ENCODE peak calls at places on chromosomes 13 and 19, in nine cellular contexts. T is fibroblast of mammary gland; U is coronary artery; O is stimulated activated CD4-positive, alpha-beta T cell treated with anti-CD3 and anti-CD28 coated beads, Interleukin-2, amount 100 ng/mL, for 48 hours; R is GM13976; A is fibroblast of the aortic adventitia; G is nephron progenitor cell; B is kidney; H is activated naive CD8-positive, alpha-beta T cell treated with anti-CD3 and anti-CD28 coated beads for 36 hours. W is an unnamed sample.

GRCh38 chr13:36806102-36806501 is 12.9 kb upstream of the RFXAP start:
- DNase-seq in A (no peak), U (no peak), G (no peak), O (no peak), R (no peak), T (no peak), H (no peak), B (no peak), W (no peak)

GRCh38 chr19:4913996-4914735 is 4.9 kb downstream of the UHRF1 start:
- DNase-seq in A (no peak), B (no peak), H (peak; percentile 43), U (no peak), O (no peak), R (no peak), T (no peak), G (no peak), W (no peak)

GRCh38 chr13:44685641-44686040 is 109.5 kb upstream of the TSC22D1 start:
- DNase-seq in H (no peak), B (no peak), A (no peak), T (peak; percentile 24), O (no peak), G (no peak), R (no peak), U (no peak), W (no peak)

GRCh38 chr19:42081584-42082258 is 5.8 kb downstream of the ZNF574 start:
- DNase-seq in O (no peak), U (no peak), T (peak; percentile 66), A (peak; percentile 56), G (no peak), R (peak; percentile 52), B (no peak), H (no peak), W (no peak)

GRCh38 chr19:40235238-40236025 is 8.9 kb upstream of the CCNP start:
- DNase-seq in G (no peak), A (no peak), R (no peak), H (no peak), O (no peak), B (peak; percentile 73), U (no peak), T (no peak), W (no peak)

GRCh38 chr19:5828661-5829566 is 10.6 kb downstream of the FUT6 start:
- DNase-seq in O (peak; percentile 23), H (peak; percentile 46), A (peak; percentile 4), T (no peak), G (peak; percentile 92), R (peak; percentile 77), B (no peak), U (peak; percentile 71), W (peak; percentile 32)

GRCh38 chr13:42478531-42479156 is 95.3 kb upstream of the TNFSF11 start:
- DNase-seq in B (no peak), H (no peak), A (peak; percentile 57), R (peak; percentile 46), T (peak; percentile 53), O (no peak), U (no peak), G (no peak), W (no peak)

GRCh38 chr13:47175172-47175806 is 278.4 kb upstream of the HTR2A start:
- DNase-seq in R (no peak), H (no peak), T (peak; percentile 96), G (no peak), U (no peak), B (no peak), O (no peak), A (peak; percentile 76), W (no peak)

GRCh38 chr19:34731019-34731829 is 2.8 kb upstream of the ZNF181 start:
- DNase-seq in T (no peak), U (no peak), O (no peak), A (no peak), H (no peak), G (no peak), R (peak; percentile 12), B (peak; percentile 57), W (no peak)

GRCh38 chr19:42176990-42177685 is 40.3 kb downstream of the DEDD2 start:
- DNase-seq in B (peak; percentile 88), G (peak; percentile 88), A (peak; percentile 58), U (peak; percentile 79), H (peak; percentile 85), R (peak; percentile 86), O (peak; percentile 70), T (peak; percentile 66), W (peak; percentile 69)

GRCh38 chr19:19591133-19591825 is 27.2 kb downstream of the PBX4 start:
- DNase-seq in H (peak; percentile 69), T (peak; percentile 98), A (peak; percentile 91), B (no peak), R (peak; percentile 85), O (peak; percentile 46), U (no peak), G (no peak), W (peak; percentile 64)

GRCh38 chr13:47334173-47334572 is 437.3 kb upstream of the HTR2A start:
- DNase-seq in T (peak; percentile 99), G (no peak), U (no peak), O (no peak), R (no peak), H (no peak), A (peak; percentile 86), B (no peak), W (no peak)

GRCh38 chr19:19217110-19217509 is 5.4 kb downstream of the NCAN start:
- DNase-seq in B (no peak), H (no peak), G (no peak), A (peak; percentile 30), R (no peak), O (no peak), T (peak; percentile 41), U (no peak), W (no peak)

GRCh38 chr13:107641574-107641973 is 573.8 kb downstream of the LIG4 start:
- DNase-seq in T (no peak), A (no peak), U (no peak), B (no peak), H (no peak), O (no peak), G (no peak), R (no peak), W (no peak)

GRCh38 chr13:101204270-101205011 is 211.9 kb downstream of the NALCN start:
- DNase-seq in A (peak; percentile 12), G (no peak), O (no peak), H (no peak), T (peak; percentile 4), R (no peak), B (no peak), U (no peak), W (no peak)

GRCh38 chr13:49457221-49457620 is 13.1 kb downstream of the SETDB2 start:
- DNase-seq in T (peak; percentile 60), O (no peak), B (peak; percentile 58), U (no peak), H (no peak), A (peak; percentile 11), G (no peak), R (no peak), W (no peak)

GRCh38 chr19:46766569-46767317 is 20.5 kb upstream of the STRN4 start:
- DNase-seq in G (peak; percentile 53), H (peak; percentile 67), T (no peak), A (peak; percentile 31), R (peak; percentile 78), B (no peak), O (peak; percentile 60), U (no peak), W (peak; percentile 43)

GRCh38 chr19:19063183-19064097 is at the start of gene SLC25A42:
- DNase-seq in T (peak; percentile 99), O (peak; percentile 95), H (peak; percentile 100), G (peak; percentile 99), U (peak; percentile 100), B (peak; percentile 100), A (peak; percentile 100), R (peak; percentile 100), W (peak; percentile 99)

GRCh38 chr13:107370036-107370785 is 802.3 kb upstream of the ARGLU1 start:
- DNase-seq in B (no peak), R (no peak), T (peak; percentile 66), A (peak; percentile 56), H (no peak), G (no peak), O (no peak), U (no peak), W (no peak)

GRCh38 chr19:10670876-10671804 is 17.0 kb downstream of the ILF3 start:
- DNase-seq in U (no peak), G (no peak), R (no peak), H (no peak), B (no peak), O (no peak), A (no peak), T (no peak), W (no peak)

GRCh38 chr13:98517576-98518310 is 59.2 kb downstream of the STK24 start:
- DNase-seq in G (no peak), R (no peak), B (no peak), T (no peak), U (no peak), H (peak; percentile 27), A (no peak), O (no peak), W (no peak)

GRCh38 chr19:28794301-28794700 is 418.6 kb downstream of the UQCRFS1 start:
- DNase-seq in R (no peak), B (no peak), A (no peak), T (no peak), U (no peak), G (no peak), H (no peak), O (no peak), W (no peak)

GRCh38 chr19:4301590-4302237 is 475 bp downstream of the TMIGD2 start:
- DNase-seq in A (no peak), B (no peak), O (no peak), H (no peak), R (no peak), T (no peak), G (no peak), U (no peak), W (no peak)

GRCh38 chr13:24630851-24631341 is 49.3 kb upstream of the ATP12A start:
- DNase-seq in U (no peak), O (no peak), T (peak; percentile 21), G (no peak), A (no peak), H (no peak), R (no peak), B (peak; percentile 33), W (no peak)

GRCh38 chr13:92221916-92222315 is 823.5 kb downstream of the GPC5 start:
- DNase-seq in R (no peak), T (no peak), U (no peak), B (no peak), H (no peak), G (no peak), O (no peak), A (no peak), W (no peak)

GRCh38 chr13:79522583-79522982 is 41.6 kb downstream of the NDFIP2 start:
- DNase-seq in G (no peak), O (no peak), U (no peak), R (peak; percentile 52), A (peak; percentile 41), H (peak; percentile 41), B (no peak), T (peak; percentile 47), W (no peak)

GRCh38 chr13:43128504-43128929 is 105.1 kb downstream of the DNAJC15 start:
- DNase-seq in R (no peak), U (no peak), O (no peak), A (peak; percentile 30), H (no peak), G (no peak), T (peak; percentile 26), B (peak; percentile 84), W (no peak)

GRCh38 chr13:31927219-31927653 is 104.3 kb upstream of the FRY start:
- DNase-seq in A (no peak), B (no peak), H (no peak), O (no peak), T (no peak), G (no peak), U (no peak), R (no peak), W (no peak)

GRCh38 chr13:110976785-110977184 is 61.9 kb upstream of the ANKRD10 start:
- DNase-seq in U (no peak), T (no peak), G (no peak), A (peak; percentile 53), R (no peak), B (no peak), O (no peak), H (no peak), W (no peak)

GRCh38 chr19:51372649-51373504 is at the start of gene NKG7:
- DNase-seq in U (no peak), O (peak; percentile 64), G (no peak), A (no peak), B (peak; percentile 48), R (peak; percentile 79), H (peak; percentile 89), T (no peak), W (peak; percentile 90)

GRCh38 chr13:46637213-46637612 is 84.2 kb downstream of the LRCH1 start:
- DNase-seq in O (no peak), U (no peak), G (no peak), A (no peak), R (no peak), H (no peak), B (no peak), T (no peak), W (no peak)

W was measured in stimulated activated CD8-positive, alpha-beta memory T cell treated with anti-CD3 and anti-CD28 coated beads, Interleukin-15, amount 100 ng/mL, for 48 hours.